ENCODE peak calls at places on chromosomes 1 and 21, in four cellular contexts. R is A549, K is HepG2, I is K562. S is an unnamed sample.

GRCh38 chr1:66623812-66624211 is 89.9 kb downstream of the SGIP1 start:
- DNase-seq in R (no peak), I (no peak), K (no peak), S (no peak)

GRCh38 chr1:58754683-58755467 is 29.0 kb downstream of the JUN start:
- DNase-seq in R (no peak), I (peak; percentile 64), K (no peak), S (no peak)

GRCh38 chr1:43879996-43880395 is 53.6 kb upstream of the ARTN start:
- DNase-seq in I (no peak), R (no peak), K (no peak), S (no peak)

GRCh38 chr1:51301152-51301843 is 29.1 kb downstream of the TTC39A start:
- DNase-seq in K (no peak), R (no peak), I (no peak), S (no peak)

GRCh38 chr1:73644198-73644597 is 553.8 kb downstream of the LRRIQ3 start:
- DNase-seq in I (no peak), R (no peak), K (no peak), S (no peak)

GRCh38 chr1:241641748-241642592 is 1.8 kb upstream of the CHML start:
- DNase-seq in R (peak; percentile 59), I (no peak), K (peak; percentile 84), S (no peak)

GRCh38 chr1:44423706-44424546 is 18.9 kb downstream of the RNF220 start:
- DNase-seq in K (no peak), R (no peak), I (no peak), S (no peak)

GRCh38 chr1:9634582-9634981 is 16.9 kb upstream of the PIK3CD start:
- DNase-seq in K (no peak), I (no peak), R (no peak), S (no peak)

GRCh38 chr1:51168266-51168845 is 66.3 kb downstream of the C1orf185 start:
- DNase-seq in R (no peak), I (no peak), K (no peak), S (no peak)

GRCh38 chr21:27570306-27570868 is 603.5 kb upstream of the ADAMTS5 start:
- DNase-seq in I (no peak), K (no peak), R (no peak), S (no peak)
- TF ChIP-seq NR3C1 in I (no peak), K (no peak), R (no peak), S (no peak)

GRCh38 chr1:150387200-150387599 is 23.3 kb downstream of the RPRD2 start:
- DNase-seq in I (no peak), R (no peak), K (peak; percentile 81), S (no peak)
- TF ChIP-seq USF2 in I (no peak), R (no peak), K (no peak), S (no peak)

GRCh38 chr1:209388358-209388757 is 195.2 kb upstream of the CAMK1G start:
- DNase-seq in R (no peak), I (no peak), K (no peak), S (no peak)

GRCh38 chr1:209387271-209387968 is 196.1 kb upstream of the CAMK1G start:
- DNase-seq in R (no peak), K (no peak), I (no peak), S (no peak)

GRCh38 chr1:209386156-209386555 is 197.4 kb upstream of the CAMK1G start:
- DNase-seq in I (no peak), R (no peak), K (no peak), S (no peak)

GRCh38 chr1:209389258-209389657 is 194.3 kb upstream of the CAMK1G start:
- DNase-seq in I (no peak), R (peak; percentile 18), K (no peak), S (no peak)

DNA sequence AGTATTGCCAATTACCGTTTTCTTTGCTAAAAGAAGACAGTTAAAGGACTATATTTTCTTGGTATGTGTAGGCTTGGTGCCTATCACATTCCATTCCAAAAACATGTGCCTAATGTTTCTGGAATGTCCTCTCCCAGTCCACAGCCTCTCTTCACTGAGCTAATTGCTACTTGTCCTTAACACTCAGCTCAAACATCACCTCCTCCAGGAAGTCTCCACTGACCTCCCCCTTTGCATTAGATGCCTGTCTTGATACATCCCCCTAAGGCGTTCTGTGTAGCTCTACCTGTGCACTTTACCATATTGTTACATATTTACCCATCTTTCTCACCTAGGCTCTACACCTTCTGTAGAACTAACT is 195.6 kb upstream of the CAMK1G start:
- DNase-seq in K (no peak), I (no peak), R (no peak), S (no peak)
- TF ChIP-seq NR3C1 in K (no peak), I (no peak), R (no peak), S (no peak)

GRCh38 chr1:107510347-107510746 is 369.5 kb downstream of the NTNG1 start:
- DNase-seq in R (no peak), K (no peak), I (no peak), S (no peak)
- TF ChIP-seq USF2 in R (no peak), K (no peak), I (no peak), S (no peak)